ENCODE peak calls at places on chromosomes 11 and 22, in four cellular contexts. L is GM12878, O is HepG2, V is K562. D is an unnamed sample.

GRCh38 chr11:85310479-85310878 is 316.7 kb downstream of the DLG2 start:
- DNase-seq in L (no peak), O (no peak), V (no peak), D (no peak)

GRCh38 chr11:45384016-45384415 is 97.9 kb upstream of the SYT13 start:
- DNase-seq in L (no peak), O (no peak), V (no peak), D (no peak)

GRCh38 chr11:121479355-121479754 is 26.6 kb upstream of the SORL1-AS1 start:
- DNase-seq in L (no peak), O (no peak), V (no peak), D (no peak)

GRCh38 chr11:92750794-92751193 is 218.7 kb upstream of the MTNR1B start:
- DNase-seq in L (no peak), O (no peak), V (no peak), D (no peak)

GRCh38 chr11:48050304-48050703 is 69.9 kb downstream of the PTPRJ start:
- DNase-seq in L (no peak), O (no peak), V (no peak), D (no peak)

GRCh38 chr11:104390696-104391095 is 226.7 kb upstream of the PDGFD start:
- DNase-seq in L (no peak), O (no peak), V (no peak), D (no peak)

GRCh38 chr11:61516675-61517516 is 8.3 kb downstream of the LRRC10B start:
- DNase-seq in L (no peak), O (peak; percentile 8), V (peak; percentile 83), D (no peak)

GRCh38 chr11:795638-796564 is 2.2 kb downstream of the SLC25A22 start:
- DNase-seq in L (no peak), O (peak; percentile 79), V (peak; percentile 87), D (no peak)

GRCh38 chr22:18085188-18085587 is 7.4 kb downstream of the PEX26 start:
- DNase-seq in L (no peak), O (no peak), V (no peak), D (no peak)

GRCh38 chr11:2550606-2550970 is 105.8 kb downstream of the KCNQ1 start:
- DNase-seq in L (no peak), O (no peak), V (no peak), D (no peak)

GRCh38 chr22:47128216-47129215 is 366.1 kb downstream of the TBC1D22A start:
- DNase-seq in L (peak; percentile 9), O (no peak), V (no peak), D (no peak)

GRCh38 chr11:33709471-33709870 is 8.8 kb upstream of the C11orf91 start:
- DNase-seq in L (no peak), O (no peak), V (no peak), D (no peak)

GRCh38 chr11:130623909-130624668 is 175.6 kb downstream of the ADAMTS15 start:
- DNase-seq in L (no peak), O (no peak), V (no peak), D (no peak)

GRCh38 chr11:129992161-129992944 is 10.3 kb downstream of the PRDM10 start:
- DNase-seq in L (no peak), O (peak; percentile 82), V (peak; percentile 73), D (peak; percentile 48)

GRCh38 chr22:36144886-36145541 is 15.5 kb downstream of the APOL3 start:
- DNase-seq in L (no peak), O (peak; percentile 47), V (peak; percentile 27), D (peak; percentile 13)

GRCh38 chr22:35905894-35906293 is 122.7 kb downstream of the RBFOX2 start:
- DNase-seq in L (no peak), O (no peak), V (no peak), D (no peak)

GRCh38 chr11:67277231-67277961 is 11.1 kb downstream of the GRK2 start:
- DNase-seq in L (peak; percentile 66), O (no peak), V (peak; percentile 88), D (no peak)
- TF ChIP-seq POLR2AphosphoS5 in L (peak; percentile 11), O (no peak), V (peak; percentile 56), D (no peak)

GRCh38 chr22:44394246-44395115 is 81.7 kb upstream of the SHISAL1 start:
- DNase-seq in L (no peak), O (no peak), V (no peak), D (no peak)

GRCh38 chr22:44391026-44391425 is 78.3 kb upstream of the SHISAL1 start:
- DNase-seq in L (no peak), O (no peak), V (no peak), D (no peak)

GRCh38 chr22:44393066-44393465 is 80.3 kb upstream of the SHISAL1 start:
- DNase-seq in L (no peak), O (no peak), V (no peak), D (no peak)

GRCh38 chr22:44391481-44392445 is 79.0 kb upstream of the SHISAL1 start:
- DNase-seq in L (no peak), O (no peak), V (no peak), D (no peak)

GRCh38 chr22:44392446-44392921 is 79.7 kb upstream of the SHISAL1 start:
- DNase-seq in L (no peak), O (no peak), V (no peak), D (no peak)
- TF ChIP-seq ZBTB33 in L (no peak), O (no peak), V (no peak), D (no peak)

GRCh38 chr11:117839936-117840813 is 15.6 kb upstream of the FXYD2 start:
- DNase-seq in L (no peak), O (no peak), V (no peak), D (no peak)

GRCh38 chr11:117840881-117841581 is 16.5 kb upstream of the FXYD2 start:
- DNase-seq in L (no peak), O (no peak), V (no peak), D (no peak)

GRCh38 chr11:117842131-117842941 is 17.8 kb upstream of the FXYD2 start:
- DNase-seq in L (no peak), O (no peak), V (no peak), D (no peak)

GRCh38 chr11:117841582-117842031 is 17.1 kb upstream of the FXYD2 start:
- DNase-seq in L (no peak), O (no peak), V (no peak), D (no peak)

GRCh38 chr11:117843666-117844484 is 19.3 kb upstream of the FXYD2 start:
- DNase-seq in L (no peak), O (no peak), V (peak; percentile 70), D (peak; percentile 54)
- TF ChIP-seq SRF in L (no peak), O (no peak), V (no peak), D (no peak)

GRCh38 chr22:19717691-19718254 is 3.5 kb downstream of the SEPTIN5 start:
- DNase-seq in L (no peak), O (no peak), V (peak; percentile 99), D (no peak)

GRCh38 chr22:19719488-19720021 is 3.8 kb upstream of the GP1BB start:
- DNase-seq in L (no peak), O (no peak), V (no peak), D (no peak)

GRCh38 chr22:19720150-19720827 is 3.0 kb upstream of the GP1BB start:
- DNase-seq in L (no peak), O (no peak), V (no peak), D (no peak)

GRCh38 chr22:19718255-19719054 is 4.2 kb downstream of the SEPTIN5 start:
- DNase-seq in L (no peak), O (no peak), V (peak; percentile 98), D (no peak)

GRCh38 chr22:19719055-19719482 is 4.3 kb upstream of the GP1BB start:
- DNase-seq in L (no peak), O (no peak), V (peak; percentile 94), D (no peak)
- TF ChIP-seq POLR2AphosphoS5 in L (no peak), O (no peak), V (no peak), D (no peak)

DNA sequence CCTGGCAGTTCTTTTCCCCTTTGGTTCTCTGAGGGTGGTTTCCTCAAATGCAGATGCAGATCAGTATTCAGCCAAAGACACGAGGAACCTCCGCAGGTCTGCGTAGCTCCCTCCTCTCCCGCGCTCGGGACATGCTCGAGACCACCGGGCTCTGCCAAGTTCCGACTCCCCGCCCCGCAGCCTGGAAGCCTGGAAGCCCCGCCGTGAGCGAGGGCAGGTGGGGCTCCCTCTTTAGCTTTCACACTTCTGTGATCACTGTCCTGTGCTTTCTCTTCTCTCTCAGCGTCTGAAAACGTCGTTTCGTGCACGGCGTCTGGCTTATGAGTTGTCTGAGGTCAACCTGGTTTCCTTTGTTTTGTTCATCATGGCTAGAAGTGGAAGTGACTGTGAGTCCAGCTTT is 26.6 kb downstream of the ZBED4 start:
- DNase-seq in L (peak; percentile 53), O (no peak), V (no peak), D (no peak)
- TF ChIP-seq ZBTB33 in L (no peak), O (no peak), V (no peak), D (no peak)

DNA sequence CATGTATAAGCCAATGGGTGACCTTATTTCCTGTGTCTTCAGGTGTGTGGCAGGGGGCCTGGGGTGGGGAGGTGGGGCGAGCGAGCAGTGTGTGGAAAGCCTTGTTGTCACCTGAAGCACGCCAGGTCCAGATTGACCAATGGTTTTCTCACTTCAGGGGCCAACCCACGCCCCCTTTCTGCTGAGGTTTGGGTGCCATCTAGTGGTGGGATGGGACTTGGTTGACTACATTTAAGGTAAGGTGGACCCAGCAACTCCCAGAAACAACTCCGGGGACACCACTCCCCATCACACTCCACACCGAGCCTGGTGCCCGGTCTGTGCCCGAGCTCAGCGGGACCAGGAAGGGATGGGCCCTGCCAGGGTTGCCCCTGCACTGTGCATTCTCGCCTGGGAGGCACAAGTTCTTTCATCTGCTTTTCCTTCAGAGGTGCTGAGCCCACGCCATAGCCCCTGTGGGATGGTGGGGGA is 40.0 kb downstream of the TPCN2 start:
- DNase-seq in L (peak; percentile 28), O (peak; percentile 75), V (peak; percentile 92), D (peak; percentile 75)
- TF ChIP-seq SRF in L (no peak), O (no peak), V (no peak), D (no peak)

D was measured in HCT116.